ENCODE peak calls at places on chromosome 1, in ten cellular contexts. C is prostate gland, I is sigmoid colon, X is thyroid gland, E is adrenal gland, G is transverse colon, R is A549, H is tibial nerve, P is uterus, L is breast epithelium. A is an unnamed sample. For H3K4me1, the result is how much of the 10 kb centered on the place peaks cover.

GRCh38 chr1:173876732-173877131 is 8.6 kb downstream of the ZBTB37 start:
- DNase-seq in C (no peak), I (no peak), X (no peak), E (no peak), G (no peak), R (no peak), H (no peak), P (no peak), L (no peak), A (no peak)

GRCh38 chr1:185325413-185325812 is 8.4 kb upstream of the IVNS1ABP start:
- DNase-seq in C (no peak), I (no peak), X (peak), E (no peak), G (no peak), R (no peak), H (no peak), P (no peak), L (no peak), A (no peak)

GRCh38 chr1:243525085-243525487 is 269.2 kb downstream of the SDCCAG8 start:
- DNase-seq in C (no peak), I (no peak), X (peak), E (no peak), G (no peak), R (peak), H (no peak), P (no peak), L (no peak), A (no peak)

GRCh38 chr1:38085666-38086305 is 39.2 kb upstream of the POU3F1 start:
- DNase-seq in C (no peak), I (no peak), X (no peak), E (no peak), G (no peak), R (no peak), H (no peak), P (no peak), L (no peak), A (no peak)

GRCh38 chr1:167770127-167770526 is 48.3 kb downstream of the MPZL1 start:
- DNase-seq in C (no peak), I (no peak), X (no peak), E (no peak), G (no peak), R (no peak), H (no peak), P (no peak), L (no peak), A (no peak)

GRCh38 chr1:55143686-55144085 is 71.5 kb downstream of the USP24 start:
- DNase-seq in C (no peak), I (no peak), X (no peak), E (peak), G (no peak), R (no peak), H (no peak), P (no peak), L (no peak), A (no peak)

GRCh38 chr1:176745945-176746344 is 283.0 kb downstream of the PAPPA2 start:
- DNase-seq in C (no peak), I (no peak), X (no peak), E (no peak), G (no peak), R (no peak), H (no peak), P (no peak), L (no peak), A (no peak)

GRCh38 chr1:18103788-18104421 is 3.7 kb upstream of the IGSF21 start:
- DNase-seq in C (no peak), I (no peak), X (no peak), E (no peak), G (no peak), R (no peak), H (no peak), P (no peak), L (no peak), A (no peak)

GRCh38 chr1:82538876-82539275 is 738.1 kb downstream of the ADGRL2 start:
- DNase-seq in C (no peak), I (no peak), X (no peak), E (no peak), G (no peak), R (no peak), H (no peak), P (no peak), L (no peak), A (no peak)

GRCh38 chr1:229574679-229575442 is 16.4 kb upstream of the ABCB10 start:
- DNase-seq in C (no peak), I (no peak), X (no peak), E (no peak), G (no peak), R (no peak), H (no peak), P (no peak), L (no peak), A (no peak)

GRCh38 chr1:233614173-233614742 is 352 bp downstream of the KCNK1 start:
- DNase-seq in C (peak), I (no peak), X (peak), E (peak), G (peak), R (peak), H (no peak), P (peak), L (peak), A (peak)

GRCh38 chr1:150650193-150650592 is 20.8 kb upstream of the ENSA start:
- DNase-seq in C (no peak), I (no peak), X (peak), E (no peak), G (peak), R (no peak), H (no peak), P (no peak), L (no peak), A (no peak)

GRCh38 chr1:1883092-1883858 is 7.6 kb downstream of the GNB1 start:
- DNase-seq in C (no peak), I (no peak), X (peak), E (no peak), G (no peak), R (no peak), H (no peak), P (no peak), L (no peak), A (no peak)

GRCh38 chr1:78411707-78412106 is 79.1 kb upstream of the PTGFR start:
- DNase-seq in C (no peak), I (no peak), X (no peak), E (no peak), G (no peak), R (no peak), H (no peak), P (no peak), L (no peak), A (no peak)

GRCh38 chr1:224456637-224456953 is 22.0 kb upstream of the WDR26 start:
- DNase-seq in C (no peak), I (no peak), X (peak), E (no peak), G (no peak), R (no peak), H (no peak), P (no peak), L (no peak), A (no peak)

GRCh38 chr1:112363636-112364035 is 32.4 kb upstream of the CTTNBP2NL start:
- DNase-seq in C (no peak), I (no peak), X (no peak), E (no peak), G (no peak), R (no peak), H (no peak), P (no peak), L (no peak), A (no peak)

GRCh38 chr1:43875327-43875726 is 58.3 kb upstream of the ARTN start:
- DNase-seq in C (no peak), I (no peak), X (no peak), E (no peak), G (no peak), R (no peak), H (no peak), P (no peak), L (no peak), A (no peak)

GRCh38 chr1:229388876-229389580 is 44.9 kb downstream of the ACTA1 start:
- DNase-seq in C (no peak), I (no peak), X (no peak), E (no peak), G (no peak), R (no peak), H (no peak), P (no peak), L (no peak), A (no peak)

GRCh38 chr1:67840449-67840848 is 7.2 kb upstream of the GNG12 start:
- DNase-seq in C (no peak), I (no peak), X (no peak), E (peak), G (no peak), R (no peak), H (no peak), P (peak), L (no peak), A (no peak)

GRCh38 chr1:6027591-6027990 is 18.1 kb upstream of the KCNAB2 start:
- DNase-seq in C (no peak), I (no peak), X (no peak), E (no peak), G (no peak), R (no peak), H (no peak), P (no peak), L (no peak), A (no peak)

GRCh38 chr1:58905126-58905490 is 121.3 kb upstream of the JUN start:
- DNase-seq in C (no peak), I (no peak), X (no peak), E (no peak), G (no peak), R (no peak), H (no peak), P (no peak), L (no peak), A (no peak)

GRCh38 chr1:55718758-55719671 is 503.9 kb upstream of the USP24 start:
- DNase-seq in C (no peak), I (peak), X (peak), E (peak), G (peak), R (peak), H (peak), P (peak), L (no peak), A (peak)

GRCh38 chr1:162906485-162906884 is 45.5 kb upstream of the CCDC190 start:
- DNase-seq in C (no peak), I (no peak), X (no peak), E (no peak), G (no peak), R (no peak), H (no peak), P (no peak), L (no peak), A (no peak)

GRCh38 chr1:192826791-192827477 is 18.1 kb downstream of the RGS2 start:
- DNase-seq in C (no peak), I (no peak), X (no peak), E (no peak), G (no peak), R (peak), H (no peak), P (no peak), L (no peak), A (no peak)

GRCh38 chr1:22978299-22978698 is 5.6 kb upstream of the LACTBL1 start:
- DNase-seq in C (no peak), I (no peak), X (no peak), E (no peak), G (no peak), R (no peak), H (no peak), P (no peak), L (no peak), A (no peak)

GRCh38 chr1:64663654-64664053 is 81.2 kb upstream of the RAVER2 start:
- DNase-seq in C (no peak), I (no peak), X (no peak), E (no peak), G (no peak), R (peak), H (no peak), P (no peak), L (no peak), A (no peak)

GRCh38 chr1:238340989-238341388 is 450.3 kb upstream of the ZP4 start:
- DNase-seq in C (no peak), I (no peak), X (no peak), E (no peak), G (no peak), R (no peak), H (no peak), P (no peak), L (no peak), A (no peak)

GRCh38 chr1:121586369-121587229 is 401.8 kb downstream of the SRGAP2C start:
- DNase-seq in C (no peak), I (peak), X (no peak), E (no peak), G (peak), R (no peak), H (no peak), P (no peak), L (no peak), A (no peak)

GRCh38 chr1:180265201-180265600 is 35.1 kb downstream of the LHX4 start:
- DNase-seq in C (no peak), I (no peak), X (no peak), E (peak), G (no peak), R (no peak), H (no peak), P (no peak), L (no peak), A (no peak)

GRCh38 chr1:156623946-156624813 is 5.0 kb downstream of the HAPLN2 start:
- DNase-seq in C (no peak), I (peak), X (peak), E (peak), G (peak), R (peak), H (no peak), P (peak), L (peak), A (peak)

GRCh38 chr1:175317309-175317708 is 124.7 kb upstream of the KIAA0040 start:
- DNase-seq in C (no peak), I (no peak), X (no peak), E (no peak), G (no peak), R (no peak), H (no peak), P (no peak), L (no peak), A (no peak)

GRCh38 chr1:156706647-156707008 is 1.2 kb upstream of the CRABP2 start:
- DNase-seq in C (no peak), I (peak), X (peak), E (peak), G (peak), R (no peak), H (peak), P (peak), L (peak), A (peak)

GRCh38 chr1:187985897-187986654 is 1157.3 kb downstream of the PLA2G4A start:
- DNase-seq in C (no peak), I (no peak), X (no peak), E (no peak), G (no peak), R (no peak), H (no peak), P (no peak), L (no peak), A (no peak)

GRCh38 chr1:240338837-240339236 is 247.2 kb downstream of the FMN2 start:
- DNase-seq in C (no peak), I (no peak), X (no peak), E (no peak), G (no peak), R (no peak), H (no peak), P (no peak), L (no peak), A (no peak)

GRCh38 chr1:240888787-240889048 is 276.8 kb upstream of the GREM2 start:
- DNase-seq in C (no peak), I (no peak), X (no peak), E (no peak), G (no peak), R (no peak), H (no peak), P (no peak), L (no peak), A (no peak)

GRCh38 chr1:41003127-41003639 is 18.3 kb downstream of the SLFNL1 start:
- DNase-seq in C (no peak), I (peak), X (no peak), E (no peak), G (no peak), R (no peak), H (no peak), P (no peak), L (no peak), A (no peak)

GRCh38 chr1:41003640-41004220 is 17.8 kb downstream of the SLFNL1 start:
- DNase-seq in C (peak), I (peak), X (peak), E (peak), G (peak), R (peak), H (peak), P (peak), L (peak), A (peak)

GRCh38 chr1:41006942-41007865 is 14.3 kb downstream of the SLFNL1 start:
- DNase-seq in C (no peak), I (no peak), X (no peak), E (no peak), G (no peak), R (no peak), H (no peak), P (no peak), L (no peak), A (no peak)

GRCh38 chr1:41009466-41009865 is 12.1 kb downstream of the SLFNL1 start:
- DNase-seq in C (no peak), I (no peak), X (no peak), E (no peak), G (no peak), R (no peak), H (no peak), P (no peak), L (no peak), A (no peak)

DNA sequence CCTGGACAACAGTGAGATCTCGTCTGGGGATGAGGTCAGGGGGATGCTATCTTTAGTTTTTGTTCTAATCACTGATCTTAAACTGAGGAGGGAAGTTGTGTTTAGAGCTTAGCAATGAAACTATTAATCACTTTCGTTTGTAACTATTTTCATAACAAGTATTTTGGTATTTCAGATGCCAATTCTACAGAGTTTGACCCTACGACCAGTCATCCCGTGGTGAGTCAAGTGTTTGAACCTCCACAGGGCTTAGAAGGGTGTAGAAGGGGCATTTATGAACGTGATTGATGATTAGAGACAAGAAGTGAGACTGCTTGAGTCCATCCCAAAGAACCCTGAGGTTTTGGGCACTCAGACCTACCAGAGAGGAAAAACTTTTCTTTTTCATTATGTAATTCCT is 15.6 kb downstream of the SLFNL1 start:
- DNase-seq in C (no peak), I (no peak), X (no peak), E (no peak), G (no peak), R (no peak), H (no peak), P (no peak), L (no peak), A (no peak)
- H3K4me1 ChIP-seq in C (under half), I (under half), X (under half), E (under half), G (under half), R (half or more), H (under half), P (under half), L (under half), A (under half)

GRCh38 chr1:235367000-235367908 is at the start of gene TBCE:
- DNase-seq in C (peak), I (peak), X (peak), E (peak), G (peak), R (peak), H (peak), P (peak), L (peak), A (peak)
- TF ChIP-seq CTCF in C (no peak), I (no peak), X (peak), E (peak), G (no peak), R (no peak), H (no peak), P (peak), L (no peak), A (no peak)

DNA sequence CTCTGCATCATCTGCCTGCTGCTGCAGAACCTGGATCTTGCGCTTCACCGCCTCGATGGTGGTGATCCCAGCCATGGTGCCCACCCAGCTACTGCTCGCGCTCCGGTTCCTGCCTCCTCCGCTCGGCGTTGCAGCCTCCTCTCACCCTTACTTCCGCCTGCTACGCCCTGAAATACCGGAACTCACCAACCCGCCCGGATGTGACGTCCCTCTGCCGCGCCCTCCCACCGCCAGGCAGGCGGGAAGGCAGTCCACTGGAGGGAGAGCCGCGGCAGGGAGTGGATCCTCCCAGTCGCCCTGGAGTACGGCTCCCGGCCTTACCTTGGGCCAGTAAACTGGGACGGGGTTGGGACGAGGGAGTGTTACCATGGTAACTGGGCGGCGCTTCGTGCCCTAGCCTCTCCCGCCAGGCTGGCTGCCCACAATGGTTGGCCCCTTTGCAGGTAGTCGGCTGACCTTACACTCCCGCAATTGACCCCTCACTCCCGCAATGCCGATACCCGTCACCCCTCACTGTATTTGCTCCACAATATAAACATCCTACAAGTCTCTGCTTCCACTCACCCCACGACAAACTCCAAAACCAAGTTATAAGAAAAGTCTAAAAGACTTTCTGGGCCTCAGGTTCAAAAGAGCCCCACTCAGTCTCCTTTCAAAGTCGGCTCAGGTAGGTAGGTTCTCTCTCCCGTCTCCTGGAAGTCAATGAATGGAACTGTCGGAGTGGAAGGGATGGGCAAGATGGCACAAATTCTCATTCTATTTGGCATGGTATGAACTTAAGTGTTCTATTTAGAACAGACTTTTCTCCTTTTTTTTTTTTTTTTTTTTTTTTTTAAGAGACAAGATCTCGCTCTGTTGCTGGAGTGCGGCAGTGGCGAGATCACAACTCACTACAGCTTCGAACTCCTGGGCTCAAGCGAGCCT is 8.6 kb downstream of the TPM3 start:
- DNase-seq in C (peak), I (peak), X (peak), E (peak), G (peak), R (peak), H (peak), P (peak), L (peak), A (peak)
- TF ChIP-seq POLR2A in C (peak), I (peak), X (peak), E (peak), G (peak), R (peak), H (peak), P (peak), L (peak), A (peak)

DNA sequence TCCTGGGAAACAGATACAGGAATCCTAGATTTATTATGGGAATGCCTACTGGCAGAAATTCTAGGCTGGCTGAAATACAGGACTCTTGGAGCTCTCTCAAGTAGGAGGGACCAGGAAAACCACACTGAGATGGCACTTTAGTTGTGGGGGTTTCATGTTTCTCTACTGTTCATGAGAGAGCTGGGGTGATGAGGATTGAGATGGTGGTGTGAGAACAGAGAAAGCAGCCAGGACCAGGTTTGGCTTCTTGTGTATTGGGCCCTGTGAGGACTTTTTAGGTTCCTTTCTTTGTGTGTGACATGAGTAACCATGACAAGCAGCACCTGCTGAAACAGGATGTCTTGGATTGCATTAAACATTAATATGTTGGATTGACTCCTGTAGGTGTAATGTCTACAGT is 4.9 kb downstream of the ARID1A start:
- DNase-seq in C (no peak), I (no peak), X (no peak), E (no peak), G (no peak), R (no peak), H (no peak), P (no peak), L (no peak), A (no peak)
- H3K4me1 ChIP-seq in C (half or more), I (half or more), X (half or more), E (half or more), G (half or more), R (half or more), H (half or more), P (under half), L (under half), A (under half)

A was measured in ovary.